ENCODE peak calls at places on chromosomes 2 and 18, in four cellular contexts. F is K562, D is Panc1, L is GM23338. P is an unnamed sample.

GRCh38 chr2:176471949-176472348 is 202.7 kb downstream of the MTX2 start:
- DNase-seq in F (no peak), D (no peak), L (no peak), P (no peak)

GRCh38 chr2:102027036-102027702 is 35.4 kb downstream of the IL1R2 start:
- DNase-seq in D (no peak), L (no peak), F (no peak), P (no peak)

GRCh38 chr2:70561893-70562292 is 8.3 kb upstream of the TGFA start:
- DNase-seq in L (no peak), F (no peak), D (no peak), P (no peak)

GRCh38 chr2:88139203-88139702 is 11.4 kb upstream of the FABP1 start:
- DNase-seq in D (no peak), F (no peak), L (no peak), P (no peak)

GRCh38 chr18:35376393-35376741 is 770 bp downstream of the ZNF396 start:
- DNase-seq in D (no peak), F (peak; percentile 64), L (peak; percentile 64), P (peak; percentile 50)

GRCh38 chr2:1550658-1551316 is 137.5 kb downstream of the TPO start:
- DNase-seq in D (no peak), L (peak; percentile 77), F (peak; percentile 78), P (peak; percentile 24)

GRCh38 chr18:354003-354402 is 86.2 kb upstream of the THOC1 start:
- DNase-seq in L (no peak), F (no peak), D (no peak), P (no peak)

GRCh38 chr2:203873921-203874631 is 6.5 kb downstream of the CTLA4 start:
- DNase-seq in D (no peak), L (peak; percentile 70), F (no peak), P (no peak)

GRCh38 chr18:13267517-13267916 is 49.0 kb downstream of the LDLRAD4 start:
- DNase-seq in D (no peak), L (no peak), F (no peak), P (no peak)

GRCh38 chr2:223952280-223952968 is 4.8 kb upstream of the MRPL44 start:
- DNase-seq in L (no peak), F (no peak), D (no peak), P (no peak)

DNA sequence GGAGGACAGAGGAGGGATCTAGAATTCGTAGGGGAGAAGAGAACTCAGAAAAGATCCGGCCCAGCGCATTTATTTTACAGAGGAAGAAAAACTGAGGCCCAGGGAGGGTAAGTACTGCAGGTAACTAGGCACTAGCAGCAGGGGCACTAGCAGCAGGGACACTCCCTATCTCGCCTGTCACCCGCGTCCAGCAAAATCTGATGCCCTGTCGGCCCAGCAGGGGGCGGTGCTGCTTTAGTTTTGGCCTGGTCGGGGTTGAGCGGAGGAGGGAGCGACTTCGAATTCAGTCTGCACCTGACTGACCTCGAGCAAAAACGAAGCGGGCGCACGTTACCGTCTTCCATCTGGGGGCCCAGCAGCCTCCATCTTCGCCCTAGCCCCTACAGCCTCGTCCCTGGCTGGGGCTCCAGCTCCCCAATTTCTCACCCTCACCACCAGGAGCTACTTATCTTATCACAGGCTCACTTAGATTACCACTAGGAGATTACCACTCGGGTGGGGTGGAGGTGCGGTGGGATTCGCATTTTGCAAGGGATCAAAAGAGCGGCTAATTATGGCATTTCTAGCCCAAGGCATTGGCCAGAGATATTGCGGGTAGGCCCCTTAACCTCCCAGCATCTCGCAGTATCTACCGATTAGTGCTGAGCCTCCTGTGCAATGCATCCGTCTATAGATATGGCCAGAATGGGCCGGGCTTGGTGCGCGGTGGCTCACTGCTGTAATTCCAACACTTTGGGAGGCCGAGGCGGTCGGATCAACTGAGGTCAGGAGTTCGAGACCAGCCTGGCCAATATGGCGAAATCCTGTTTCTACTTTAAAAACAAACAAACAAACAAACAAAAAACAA is 17.8 kb upstream of the CD8A start:
- DNase-seq in L (peak; percentile 92), F (peak; percentile 92), D (peak; percentile 76), P (peak; percentile 61)
- TF ChIP-seq REST in L (no peak), F (no peak), D (peak; percentile 41), P (no peak)

DNA sequence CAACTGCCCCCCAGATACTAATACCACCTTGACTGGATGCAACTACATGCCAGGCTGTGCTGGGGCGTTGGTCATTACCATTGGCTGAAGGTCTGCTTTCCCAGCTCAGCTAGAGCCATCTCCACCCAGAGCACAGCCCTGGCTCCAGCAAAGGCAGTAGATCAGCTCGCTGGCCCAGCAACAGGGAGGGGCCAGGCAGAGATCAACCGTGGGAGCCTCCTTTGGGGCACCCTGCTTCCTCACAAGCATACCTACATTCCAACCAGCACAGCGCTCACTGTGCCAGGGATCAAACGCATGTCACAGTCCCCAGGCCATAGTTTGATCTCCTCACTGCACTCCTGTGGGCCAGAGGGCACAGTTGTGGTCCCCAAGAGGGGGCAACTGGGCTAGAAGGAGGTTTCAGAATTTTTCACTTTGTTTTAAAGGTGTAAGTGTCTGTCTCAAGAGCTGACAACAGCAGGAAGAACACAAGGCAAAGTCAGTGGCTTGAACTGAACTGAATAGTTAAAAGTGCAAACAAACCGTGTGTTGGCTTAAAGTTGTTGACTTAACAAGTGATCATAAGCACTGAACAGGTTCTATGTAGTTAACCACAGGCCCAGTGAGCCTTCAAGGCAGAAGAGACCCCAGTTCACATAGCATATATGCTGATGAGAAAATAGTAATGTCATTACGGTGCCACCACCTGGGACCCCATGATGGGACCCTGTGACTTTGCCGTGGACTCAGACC is 70.1 kb upstream of the BZW1 start:
- DNase-seq in L (peak; percentile 54), D (no peak), F (no peak), P (no peak)
- TF ChIP-seq POLR2AphosphoS5 in L (no peak), D (no peak), F (no peak), P (no peak)

GRCh38 chr2:17164550-17164949 is 353.7 kb downstream of the RAD51AP2 start:
- DNase-seq in D (no peak), F (no peak), L (no peak), P (no peak)

GRCh38 chr2:17163628-17164027 is 354.6 kb downstream of the RAD51AP2 start:
- DNase-seq in F (no peak), L (no peak), D (no peak), P (no peak)

GRCh38 chr2:17160594-17160993 is 357.6 kb downstream of the RAD51AP2 start:
- DNase-seq in F (no peak), D (no peak), L (no peak), P (no peak)

GRCh38 chr2:17166506-17166905 is 351.7 kb downstream of the RAD51AP2 start:
- DNase-seq in D (no peak), L (no peak), F (no peak), P (no peak)

DNA sequence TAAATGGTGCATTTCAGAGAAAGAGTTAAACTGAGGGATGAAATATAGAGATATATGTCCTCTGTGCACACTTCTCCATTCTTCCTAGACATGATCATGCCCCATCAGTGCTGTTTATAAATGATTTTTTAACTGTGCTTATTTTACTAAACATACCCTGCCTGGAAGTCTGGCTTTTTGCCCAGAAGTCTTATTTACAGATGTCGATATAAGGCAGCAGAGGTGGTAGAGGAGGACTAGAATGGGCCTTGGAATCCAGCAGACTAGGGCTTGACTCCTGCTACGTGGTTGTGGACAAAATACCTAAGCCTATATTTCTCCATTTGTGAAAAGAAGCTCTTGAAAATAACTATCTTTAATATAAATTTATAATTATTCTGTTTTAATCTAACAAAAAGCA is 355.5 kb downstream of the RAD51AP2 start:
- DNase-seq in D (no peak), F (no peak), L (no peak), P (no peak)
- H3K4me3 ChIP-seq in D (no peak overlapping the region), F (no peak overlapping the region), L (no peak overlapping the region), P (no peak overlapping the region)

GRCh38 chr2:238439912-238440311 is 13.2 kb downstream of the ASB1 start:
- DNase-seq in D (no peak), L (no peak), F (no peak), P (no peak)

GRCh38 chr2:238440767-238441166 is 14.0 kb downstream of the ASB1 start:
- DNase-seq in D (no peak), F (no peak), L (no peak), P (no peak)

GRCh38 chr2:238440331-238440730 is 13.6 kb downstream of the ASB1 start:
- DNase-seq in F (no peak), L (no peak), D (no peak), P (no peak)

GRCh38 chr2:238441262-238442114 is 14.8 kb downstream of the ASB1 start:
- DNase-seq in F (no peak), L (no peak), D (no peak), P (no peak)

DNA sequence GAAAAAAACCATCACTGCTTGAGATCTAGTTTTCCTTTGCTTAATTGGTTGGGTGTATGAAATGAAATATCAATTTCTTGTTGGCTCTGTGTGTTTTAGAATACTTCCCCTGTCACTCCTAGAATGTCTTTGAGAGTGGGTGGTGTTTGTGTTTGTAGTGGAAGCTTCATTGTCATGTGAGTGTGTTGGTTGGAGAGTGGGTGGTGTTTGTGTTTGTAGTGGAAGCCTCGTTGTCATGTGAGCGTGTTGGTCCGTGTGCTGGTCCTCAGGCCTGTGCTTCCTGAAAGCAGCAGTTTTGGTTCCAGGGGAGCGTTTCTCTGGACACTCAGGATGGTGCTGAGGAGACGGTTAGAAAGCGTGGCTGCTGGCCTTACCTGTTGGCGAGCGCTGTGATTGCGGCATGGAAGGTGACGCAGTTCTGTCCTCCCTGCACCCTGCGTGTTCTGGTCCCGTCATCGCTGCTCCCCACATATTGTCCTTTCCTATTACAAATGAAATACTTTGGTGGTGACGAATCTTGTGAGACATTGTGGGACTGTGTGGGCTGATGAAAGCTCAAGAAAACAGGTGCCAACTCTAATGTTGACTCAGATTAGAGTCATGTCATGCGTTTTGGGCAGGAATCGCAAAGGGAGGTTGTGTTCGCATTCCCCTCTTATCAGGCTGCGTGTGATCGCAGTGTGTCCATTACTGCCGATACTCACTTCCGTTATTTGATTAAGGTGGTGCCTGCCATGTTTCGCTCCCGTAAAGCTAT is 12.5 kb downstream of the ASB1 start:
- DNase-seq in D (peak; percentile 99), F (no peak), L (no peak), P (no peak)
- TF ChIP-seq REST in D (no peak), F (no peak), L (no peak), P (no peak)

DNA sequence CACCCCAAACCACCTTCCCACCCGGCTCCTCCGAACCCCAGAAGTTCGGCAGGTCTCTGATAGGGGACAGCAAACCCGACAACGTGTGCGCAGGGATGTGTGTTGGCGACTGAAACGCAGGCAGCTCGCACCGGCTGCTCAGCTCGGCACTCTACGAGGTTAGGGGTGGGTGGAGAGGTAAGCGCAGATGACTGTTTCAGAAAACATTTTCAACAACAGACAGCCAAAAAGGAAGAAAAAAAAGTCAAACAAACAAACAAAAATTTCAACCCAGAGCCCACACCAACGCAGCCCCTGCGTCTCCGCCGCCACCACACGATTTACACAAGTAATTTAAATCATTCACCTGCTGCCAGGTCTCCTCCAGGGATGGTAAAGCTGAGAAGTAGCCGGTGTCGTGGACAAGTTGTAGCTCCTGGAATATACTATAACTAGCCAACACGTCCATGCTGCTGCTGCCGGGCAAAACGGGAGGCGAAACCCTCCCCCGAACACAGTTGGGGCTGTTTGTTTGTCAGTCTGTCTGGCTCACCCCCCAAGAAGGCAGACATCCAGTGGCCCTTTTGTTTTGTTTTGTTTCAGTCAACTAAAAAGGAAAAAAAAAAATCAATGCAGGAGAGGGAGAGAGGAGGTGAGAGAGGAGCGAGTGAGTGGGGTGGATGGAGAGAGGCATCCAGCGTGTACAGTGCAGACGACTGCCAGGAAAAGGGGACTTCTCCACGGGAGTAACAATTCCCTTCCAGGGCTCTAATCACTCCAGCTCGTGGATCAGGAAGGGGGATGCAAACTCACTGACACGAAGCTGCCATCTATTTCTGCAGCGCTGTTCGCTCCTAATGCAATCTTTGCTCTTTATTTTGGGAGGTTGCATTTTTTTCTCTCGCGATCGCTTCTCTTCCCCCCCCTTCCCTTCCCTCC is at the start of gene KLF7:
- DNase-seq in F (no peak), D (no peak), L (peak; percentile 58), P (no peak)
- TF ChIP-seq POLR2AphosphoS5 in F (no peak), D (no peak), L (no peak), P (peak; percentile 48)

DNA sequence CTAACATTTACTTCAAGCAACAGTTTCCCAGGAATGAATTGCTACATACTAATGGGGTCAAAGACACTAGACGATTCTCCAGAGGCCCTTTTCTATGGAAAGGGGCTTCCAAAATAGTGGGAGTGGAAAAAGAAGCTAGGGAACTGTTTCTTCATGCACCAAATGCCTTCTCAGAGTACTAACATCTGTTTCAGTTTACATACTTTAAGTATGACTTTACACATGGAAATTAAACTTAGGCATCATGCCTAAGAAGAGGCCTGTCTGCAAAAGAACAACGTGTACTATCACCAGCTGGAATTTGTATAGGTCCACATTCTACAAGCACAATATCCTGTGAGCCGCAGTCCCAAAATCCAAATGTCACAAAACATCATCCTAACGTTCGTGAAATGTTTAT is 29.4 kb upstream of the WDR75 start:
- DNase-seq in D (no peak), L (no peak), F (no peak), P (no peak)
- H3K4me3 ChIP-seq in D (no peak overlapping the region), L (no peak overlapping the region), F (no peak overlapping the region), P (no peak overlapping the region)

P was measured in HL-60.